ENCODE peak calls at places on chromosome 1, in five cellular contexts. O is IMR-90, C is endodermal cell, Z is NT2/D1, B is Peyer's patch. I is an unnamed sample.

GRCh38 chr1:19010995-19011696 is 54.7 kb upstream of the IFFO2 start:
- DNase-seq in C (peak), Z (peak), B (peak), O (peak), I (no peak)

GRCh38 chr1:241411056-241411775 is 54.2 kb upstream of the RGS7 start:
- DNase-seq in B (no peak), O (peak), Z (no peak), C (no peak), I (no peak)

GRCh38 chr1:233244183-233244582 is 51.3 kb downstream of the PCNX2 start:
- DNase-seq in Z (no peak), O (peak), C (no peak), B (no peak), I (no peak)

GRCh38 chr1:210234254-210234747 is 1.7 kb downstream of the SERTAD4 start:
- DNase-seq in Z (no peak), C (peak), O (no peak), B (no peak), I (peak)

GRCh38 chr1:8733463-8733862 is 84.0 kb downstream of the RERE start:
- DNase-seq in C (no peak), Z (no peak), B (no peak), O (no peak), I (no peak)

GRCh38 chr1:86201321-86201720 is 44.7 kb upstream of the COL24A1 start:
- DNase-seq in O (peak), B (no peak), Z (no peak), C (no peak), I (no peak)

GRCh38 chr1:223831755-223832636 is 13.8 kb downstream of the TP53BP2 start:
- DNase-seq in B (no peak), C (no peak), Z (no peak), O (peak), I (no peak)

GRCh38 chr1:57674803-57675202 is 250.9 kb upstream of the DAB1 start:
- DNase-seq in O (no peak), B (no peak), C (no peak), Z (no peak), I (no peak)

GRCh38 chr1:36609241-36610027 is 126.7 kb upstream of the CSF3R start:
- DNase-seq in O (peak), C (peak), B (no peak), Z (peak), I (peak)

DNA sequence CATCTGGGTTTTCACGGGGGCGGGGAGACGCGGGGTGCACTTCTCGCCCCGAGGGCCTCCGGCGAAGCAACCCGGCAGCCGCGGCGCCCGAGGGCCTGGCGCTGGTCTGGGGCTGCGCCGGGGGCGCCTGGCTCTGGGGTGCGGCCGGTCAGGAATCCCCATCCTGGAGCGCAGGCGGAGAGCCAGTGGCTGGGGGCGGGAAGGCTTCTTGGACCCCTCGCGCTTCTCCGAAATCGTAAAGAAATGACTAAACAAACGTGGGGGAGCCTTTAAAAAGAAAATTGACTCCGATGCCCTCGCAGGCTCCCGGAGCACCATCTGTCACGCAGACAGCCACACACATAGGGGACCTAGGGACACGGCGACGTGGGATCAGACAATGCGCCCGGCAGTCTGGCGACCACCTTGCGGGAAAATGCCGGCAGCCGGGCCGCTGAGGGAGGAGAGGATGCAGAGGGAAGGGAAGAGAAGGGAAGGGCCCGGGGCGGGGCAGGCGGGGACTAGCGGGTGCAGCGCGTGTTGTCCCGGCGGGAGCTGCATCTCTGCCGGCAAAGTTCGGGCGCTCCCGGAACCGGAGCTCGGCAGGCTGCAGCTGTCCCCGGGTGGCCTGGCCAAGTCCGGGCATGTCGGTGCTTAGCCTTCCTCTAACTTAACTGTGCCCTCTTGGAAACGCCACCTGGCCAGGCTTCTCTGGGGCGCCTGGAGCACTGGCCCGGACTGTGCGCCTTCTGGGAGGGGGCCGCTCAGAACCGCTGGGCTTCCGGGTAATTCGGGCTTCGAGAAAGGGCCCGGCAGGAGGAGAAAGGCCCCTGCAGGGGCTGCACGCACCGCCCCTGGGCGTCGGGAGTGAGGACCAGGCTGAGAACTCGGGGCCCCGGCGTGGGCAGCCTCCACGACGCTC is 1.9 kb downstream of the NHLH2 start:
- DNase-seq in B (no peak), C (peak), Z (peak), O (no peak), I (peak)
- H3K4me3 ChIP-seq in B (peak), C (peak), Z (peak), O (peak), I (peak)

DNA sequence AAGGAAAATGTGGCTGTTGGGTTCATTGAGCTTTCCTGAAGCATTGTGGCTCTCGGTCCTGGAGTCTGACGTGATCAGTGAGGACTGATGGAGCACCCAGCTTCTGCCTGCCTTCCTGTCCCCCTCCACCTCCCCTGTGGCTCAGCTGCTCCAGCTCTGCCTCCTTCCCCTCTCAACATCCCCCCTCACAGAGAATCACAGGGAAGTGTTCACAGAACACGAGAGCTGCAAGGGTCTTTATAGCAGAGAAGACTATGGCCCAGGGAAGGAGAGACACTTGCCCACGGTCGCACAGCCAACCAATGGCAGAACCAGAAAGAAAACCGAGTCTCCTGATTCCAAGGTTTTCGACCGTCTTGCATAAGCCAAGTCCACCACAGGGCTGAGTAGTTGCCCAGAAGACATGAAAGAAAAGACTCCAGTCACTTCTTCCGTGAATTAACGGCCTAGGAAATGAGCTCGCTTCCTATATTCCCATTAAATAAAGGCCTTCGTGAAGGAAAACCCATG is 2.3 kb upstream of the MYOC start:
- DNase-seq in C (no peak), B (no peak), Z (no peak), O (no peak), I (no peak)
- H3K4me3 ChIP-seq in C (no peak), B (no peak), Z (no peak), O (no peak), I (no peak)

DNA sequence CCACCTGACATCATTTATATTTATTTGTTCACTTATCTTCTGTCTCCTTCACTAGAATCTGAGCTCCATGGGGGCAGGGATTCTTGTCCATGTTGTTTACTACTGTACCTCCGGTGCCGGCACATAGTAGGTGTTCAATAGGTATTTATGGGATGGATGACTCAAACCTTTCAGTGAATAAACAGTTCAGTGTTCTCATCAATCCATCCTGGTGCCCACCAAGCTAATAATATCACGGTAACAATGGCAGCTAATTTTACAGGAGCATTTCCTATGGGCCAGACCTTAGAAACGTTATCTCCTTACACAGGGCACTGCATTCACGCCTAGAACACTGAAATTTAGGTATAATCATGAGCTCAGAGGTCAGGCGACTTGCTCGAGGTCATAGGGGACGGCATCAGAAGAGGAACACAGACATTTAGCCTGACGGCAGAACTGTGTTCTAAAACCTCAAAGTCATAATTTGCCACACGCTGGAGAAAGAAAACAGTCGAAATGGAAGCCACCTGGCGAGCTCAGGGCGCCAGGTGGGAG is 1.3 kb upstream of the DRAXIN start:
- DNase-seq in B (no peak), C (no peak), O (no peak), Z (no peak), I (no peak)
- H3K4me3 ChIP-seq in B (peak), C (peak), O (no peak), Z (peak), I (peak)

GRCh38 chr1:230693221-230693620 is 20.7 kb downstream of the AGT start:
- DNase-seq in B (no peak), O (no peak), C (no peak), Z (no peak), I (no peak)

GRCh38 chr1:230686747-230687146 is 27.2 kb downstream of the AGT start:
- DNase-seq in C (no peak), O (no peak), B (no peak), Z (no peak), I (no peak)

GRCh38 chr1:230691615-230692014 is 22.3 kb downstream of the AGT start:
- DNase-seq in Z (no peak), B (no peak), C (no peak), O (no peak), I (no peak)

GRCh38 chr1:230694464-230694863 is 19.5 kb downstream of the AGT start:
- DNase-seq in B (no peak), O (no peak), Z (no peak), C (no peak), I (no peak)

DNA sequence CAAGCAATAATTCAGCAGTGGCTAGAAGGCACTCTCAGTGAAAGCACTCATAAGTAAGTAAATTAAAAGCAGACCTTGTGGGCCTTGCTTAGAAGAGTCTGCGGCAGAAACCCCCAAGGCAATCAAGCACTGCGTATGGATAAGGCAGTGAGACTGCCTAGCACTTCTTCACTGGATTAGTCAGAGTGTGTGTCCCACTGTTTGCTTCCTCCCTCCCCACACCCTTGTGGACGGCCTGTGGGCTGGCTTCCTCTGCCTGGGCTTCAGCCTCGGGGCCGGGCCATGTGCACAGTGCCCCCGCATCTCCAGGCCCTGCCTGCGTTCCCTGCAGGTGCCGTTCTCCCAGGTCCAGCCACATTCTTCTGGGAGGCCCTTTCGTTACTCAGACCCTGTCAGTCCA is 23.8 kb downstream of the AGT start:
- DNase-seq in B (no peak), O (no peak), C (no peak), Z (no peak), I (no peak)
- H3K4me3 ChIP-seq in B (no peak), O (no peak), C (no peak), Z (no peak), I (no peak)

I was measured in H1.